ENCODE peak calls at places on chromosomes 4 and X, in six cellular contexts. N is cardiac fibroblast; Q is tibial artery; Z is activated CD8-positive, alpha-beta T cell treated with anti-CD3 and anti-CD28 coated beads for 36 hours; O is progenitor cell of endocrine pancreas; W is lower lobe of right lung. E is an unnamed sample.

GRCh38 chr4:38310446-38311043 is 350.3 kb downstream of the PTTG2 start:
- DNase-seq in N (no peak), W (no peak), Z (peak; percentile 90), O (no peak), Q (no peak), E (peak; percentile 74)

GRCh38 chr4:38980903-38981676 is 51.1 kb downstream of the TMEM156 start:
- DNase-seq in Z (peak; percentile 37), N (peak; percentile 92), O (no peak), W (no peak), Q (no peak), E (peak; percentile 37)

GRCh38 chrX:49627030-49627777 is 28.4 kb downstream of the GAGE1 start:
- DNase-seq in Q (no peak), O (no peak), W (no peak), N (peak; percentile 1), Z (peak; percentile 31), E (peak; percentile 39)

GRCh38 chr4:112633477-112634235 is 3.1 kb downstream of the ZGRF1 start:
- DNase-seq in Z (no peak), O (no peak), W (no peak), Q (no peak), N (peak; percentile 65), E (peak; percentile 37)

GRCh38 chr4:158535130-158535614 is 13.5 kb downstream of the RXFP1 start:
- DNase-seq in Z (peak; percentile 56), Q (no peak), O (no peak), N (peak; percentile 93), W (no peak), E (no peak)

GRCh38 chr4:83490876-83491450 is 6.1 kb upstream of the ABRAXAS1 start:
- DNase-seq in O (no peak), W (no peak), Z (peak; percentile 19), N (peak; percentile 52), Q (no peak), E (peak; percentile 53)

GRCh38 chr4:152992491-152992890 is 56.4 kb downstream of the FHDC1 start:
- DNase-seq in Z (no peak), O (no peak), Q (no peak), N (no peak), W (no peak), E (no peak)

GRCh38 chr4:139528377-139529005 is 27.5 kb downstream of the SETD7 start:
- DNase-seq in O (no peak), W (no peak), Q (no peak), N (peak; percentile 95), Z (peak; percentile 12), E (no peak)

GRCh38 chr4:159344877-159345276 is 242.0 kb downstream of the RAPGEF2 start:
- DNase-seq in Z (no peak), W (no peak), Q (no peak), N (no peak), O (no peak), E (no peak)

GRCh38 chrX:816411-816810 is 185.8 kb downstream of the SHOX start:
- DNase-seq in O (no peak), W (no peak), Z (no peak), Q (no peak), N (no peak), E (no peak)

GRCh38 chrX:99383786-99384185 is 1026.3 kb downstream of the PCDH19 start:
- DNase-seq in O (no peak), W (no peak), Q (no peak), N (no peak), Z (no peak), E (no peak)

DNA sequence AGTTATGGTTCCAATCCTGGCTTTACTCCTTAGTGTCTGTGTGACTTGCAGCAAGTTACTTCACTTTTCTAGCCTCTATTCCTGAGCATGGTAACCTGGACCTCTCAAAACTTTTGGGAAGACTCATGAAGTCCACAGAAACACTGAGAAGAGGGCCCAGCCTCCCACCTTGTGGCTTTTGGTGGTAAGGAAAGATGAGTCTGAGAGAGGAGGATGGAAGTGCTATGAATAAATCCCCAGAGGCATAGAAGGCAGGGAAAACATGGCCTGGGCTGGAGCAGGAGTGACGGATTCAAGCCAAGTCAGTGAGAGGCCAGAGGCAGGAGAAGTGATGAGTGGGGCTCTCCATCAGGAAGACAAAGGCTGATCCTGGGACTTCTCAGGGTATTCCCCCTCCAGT is 10.9 kb upstream of the MAGEA4 start:
- DNase-seq in O (no peak), Z (no peak), N (no peak), Q (no peak), W (no peak), E (no peak)
- TF ChIP-seq CTCF in O (no peak), Z (no peak), N (no peak), Q (no peak), W (no peak), E (no peak)

GRCh38 chr4:168740686-168741085 is 243.8 kb downstream of the PALLD start:
- DNase-seq in N (no peak), O (no peak), Q (no peak), W (no peak), Z (no peak), E (no peak)

GRCh38 chr4:168743131-168743530 is 246.3 kb downstream of the PALLD start:
- DNase-seq in W (no peak), N (no peak), O (no peak), Q (no peak), Z (no peak), E (no peak)

GRCh38 chr4:168743576-168743975 is 246.7 kb downstream of the PALLD start:
- DNase-seq in W (no peak), Q (no peak), Z (no peak), O (no peak), N (peak; percentile 79), E (no peak)

GRCh38 chr4:168739851-168740250 is 243.0 kb downstream of the PALLD start:
- DNase-seq in W (no peak), O (no peak), Z (no peak), Q (no peak), N (no peak), E (no peak)

DNA sequence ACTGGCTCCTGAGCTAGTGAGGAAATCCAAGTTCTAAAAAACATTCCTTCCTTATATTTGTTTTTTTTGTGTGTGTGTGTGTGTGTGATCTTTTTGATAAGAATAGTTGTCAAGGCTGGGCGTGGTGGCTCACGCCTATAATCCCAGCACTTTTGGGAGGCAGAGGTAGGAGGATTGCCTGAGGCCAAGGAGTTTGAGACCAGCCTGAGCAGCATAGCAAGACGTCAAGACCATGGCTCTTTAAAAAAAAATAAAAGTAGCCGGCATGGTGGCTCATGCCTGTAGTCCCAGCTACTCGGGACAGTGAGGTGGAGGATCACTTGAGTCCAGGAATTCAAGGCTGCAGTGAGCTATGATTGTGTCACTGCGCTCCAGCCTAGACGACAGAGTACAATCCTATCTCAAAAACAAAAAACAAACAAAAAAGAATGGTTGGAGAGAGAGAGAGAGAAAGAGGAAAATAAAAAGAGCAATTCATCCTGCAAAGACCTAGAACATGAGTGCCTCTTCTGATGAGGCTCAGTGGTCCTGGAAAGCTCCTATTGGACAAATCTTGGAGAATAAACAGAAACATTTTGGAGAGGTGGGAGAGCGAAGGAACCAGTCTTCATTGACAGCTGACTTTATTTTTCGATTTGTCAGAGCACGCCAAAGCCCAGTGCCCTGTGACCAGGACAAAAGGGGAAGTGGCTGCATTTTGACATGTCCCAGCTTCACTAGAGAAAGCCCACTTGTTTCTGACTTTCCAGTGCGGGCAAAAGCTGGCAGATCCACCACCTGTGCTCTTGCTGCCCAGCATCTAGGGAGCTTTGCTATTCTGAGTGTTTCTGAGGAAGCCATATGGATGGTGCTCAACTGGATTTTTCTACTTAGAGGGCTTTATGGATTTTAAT is 244.7 kb downstream of the PALLD start:
- DNase-seq in Z (no peak), W (peak; percentile 59), O (no peak), Q (no peak), N (no peak), E (no peak)
- TF ChIP-seq CTCF in Z (no peak), W (no peak), O (no peak), Q (no peak), N (no peak), E (no peak)

GRCh38 chrX:19814240-19814639 is 73.2 kb downstream of the SH3KBP1 start:
- DNase-seq in Z (no peak), O (no peak), N (no peak), Q (no peak), W (peak; percentile 44), E (no peak)
- TF ChIP-seq CTCF in Z (no peak), O (no peak), N (no peak), Q (no peak), W (peak; percentile 10), E (no peak)

DNA sequence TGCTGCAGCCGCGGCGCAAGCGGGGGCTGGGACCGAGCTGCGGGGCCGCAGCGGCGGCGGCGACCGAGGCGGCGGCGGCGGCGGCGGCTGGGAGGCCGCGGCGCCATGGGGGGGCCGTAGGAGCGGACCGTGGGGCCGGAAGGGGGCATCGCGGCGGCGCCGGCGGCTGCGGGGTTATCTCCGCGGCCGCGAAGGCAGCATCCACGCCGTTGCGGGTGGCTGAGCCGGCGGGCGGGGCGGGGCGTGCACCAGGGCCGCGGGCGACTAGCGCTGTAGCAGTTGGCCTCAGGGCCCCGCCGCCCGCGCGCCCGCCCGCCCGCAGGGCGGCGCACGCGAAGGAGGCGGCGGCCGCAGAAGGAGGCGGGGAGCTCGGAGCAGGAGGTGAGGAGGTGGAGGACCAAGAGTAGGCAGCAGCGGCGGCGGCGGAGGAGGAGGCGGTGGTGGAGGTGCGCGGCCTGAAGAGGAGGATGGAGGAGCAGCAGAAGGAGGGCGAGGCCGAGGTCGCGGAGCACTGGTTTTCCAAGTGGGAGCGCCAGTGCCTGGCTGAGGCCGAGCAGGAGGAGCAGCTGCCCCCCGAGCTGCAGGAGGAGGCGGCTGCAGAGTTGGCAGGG is 126.1 kb upstream of the CXorf66 start:
- DNase-seq in Q (peak; percentile 60), O (peak; percentile 42), W (peak; percentile 45), Z (peak; percentile 17), N (no peak), E (peak; percentile 30)
- TF ChIP-seq CTCF in Q (no peak), O (peak; percentile 51), W (no peak), Z (no peak), N (no peak), E (no peak)

DNA sequence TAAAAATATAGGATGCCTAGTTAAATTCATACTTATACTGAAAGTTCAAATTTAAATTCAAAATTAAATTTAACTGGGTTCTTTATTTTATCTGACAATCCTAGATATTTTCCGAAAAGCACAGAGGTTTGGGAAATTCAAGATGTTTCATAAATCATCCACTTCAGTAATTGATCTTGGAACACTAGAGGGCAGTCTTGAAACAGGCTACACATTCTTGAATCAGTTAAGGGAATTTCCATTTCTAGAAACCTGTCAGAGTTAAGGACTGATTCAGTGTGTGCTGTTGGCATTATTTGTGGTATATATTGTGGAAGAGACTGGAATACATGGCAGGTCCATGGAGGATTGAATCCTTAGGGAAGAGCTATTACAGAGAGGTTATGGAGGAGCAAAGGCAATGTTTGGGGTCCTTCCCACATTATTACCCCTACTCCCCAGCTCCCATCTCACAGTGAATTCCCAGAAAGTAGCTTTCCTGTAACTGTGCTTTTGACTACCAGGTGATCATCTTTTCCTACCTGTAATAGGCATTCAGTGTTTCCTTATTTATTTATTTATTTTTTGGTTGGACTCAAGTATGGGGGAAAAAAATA is 92.9 kb downstream of the EGF start:
- DNase-seq in N (peak; percentile 88), O (no peak), Z (no peak), Q (no peak), W (no peak), E (peak; percentile 65)
- TF ChIP-seq CTCF in N (peak; percentile 64), O (peak; percentile 84), Z (peak; percentile 90), Q (peak; percentile 64), W (peak; percentile 67), E (peak; percentile 68)